ENCODE peak calls at places on chromosome 7, in ten cellular contexts. C is cardiac muscle cell, Z is kidney, O is right lobe of liver, H is GM23248, P is neural progenitor cell, T is body of pancreas, R is stomach, B is Peyer's patch, S is A549. E is an unnamed sample.

GRCh38 chr7:105760549-105761447 is 115.6 kb downstream of the ATXN7L1 start:
- DNase-seq in O (no peak), T (no peak), C (peak; percentile 35), P (no peak), B (no peak), S (no peak), Z (no peak), R (no peak), H (peak; percentile 58), E (no peak)

GRCh38 chr7:106604303-106604918 is 56.5 kb downstream of the CCDC71L start:
- DNase-seq in S (no peak), T (no peak), B (no peak), Z (no peak), R (no peak), P (no peak), O (no peak), C (no peak), H (no peak), E (no peak)

GRCh38 chr7:149823191-149823630 is 15.0 kb upstream of the ZNF862 start:
- DNase-seq in S (no peak), T (no peak), O (no peak), C (no peak), R (no peak), B (no peak), P (no peak), H (no peak), Z (peak; percentile 63), E (no peak)

GRCh38 chr7:48049850-48050249 is 14.5 kb downstream of the C7orf57 start:
- DNase-seq in O (no peak), P (no peak), R (no peak), H (no peak), B (no peak), Z (no peak), S (no peak), C (no peak), T (no peak), E (no peak)

GRCh38 chr7:82105463-82105862 is 335.6 kb upstream of the HGF start:
- DNase-seq in T (no peak), S (peak; percentile 75), Z (no peak), P (no peak), H (peak; percentile 86), C (peak; percentile 58), R (no peak), B (no peak), O (no peak), E (peak; percentile 27)

GRCh38 chr7:34309584-34309983 is 348.4 kb upstream of the NPSR1 start:
- DNase-seq in T (no peak), P (no peak), S (no peak), O (no peak), B (no peak), C (no peak), Z (peak; percentile 48), R (no peak), H (no peak), E (no peak)

GRCh38 chr7:113805976-113806375 is 112.8 kb downstream of the PPP1R3A start:
- DNase-seq in O (no peak), R (no peak), P (no peak), S (no peak), Z (no peak), H (no peak), B (no peak), T (no peak), C (no peak), E (no peak)

GRCh38 chr7:150800576-150801241 is at the start of gene TMEM176A:
- DNase-seq in Z (peak; percentile 87), R (no peak), T (peak; percentile 42), C (no peak), H (no peak), S (no peak), P (no peak), B (no peak), O (peak; percentile 82), E (no peak)

GRCh38 chr7:39252916-39253315 is 275.2 kb downstream of the POU6F2 start:
- DNase-seq in Z (no peak), S (no peak), R (no peak), T (no peak), C (peak; percentile 3), B (no peak), O (no peak), P (peak; percentile 60), H (peak; percentile 44), E (no peak)

DNA sequence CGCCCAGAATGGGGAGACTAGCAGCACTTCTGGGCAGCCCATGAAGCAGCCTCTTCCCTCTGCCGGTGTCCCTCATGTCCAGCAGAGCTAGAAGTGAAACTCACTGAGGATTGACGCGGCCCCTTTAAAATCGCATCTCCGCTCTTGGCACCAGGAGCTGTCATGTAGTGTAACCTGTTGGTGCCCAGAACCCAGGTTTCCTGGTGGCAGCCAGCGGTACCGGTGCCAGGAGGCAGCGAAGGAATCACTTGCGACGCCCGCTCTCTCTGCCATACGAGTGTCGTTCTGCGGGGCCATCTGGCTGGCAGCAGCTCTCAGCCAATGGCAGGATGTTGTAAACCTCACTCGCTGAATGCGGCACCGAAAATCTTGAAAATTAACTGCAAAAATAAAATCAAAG is 82.7 kb downstream of the CUX1 start:
- DNase-seq in P (no peak), R (no peak), S (no peak), B (no peak), Z (no peak), C (no peak), H (peak; percentile 70), T (no peak), O (no peak), E (no peak)
- H3K27ac ChIP-seq in P (no peak overlapping the region), R (no peak overlapping the region), S (no peak overlapping the region), B (no peak overlapping the region), Z (no peak overlapping the region), C (no peak overlapping the region), H (peak overlapping the region; percentile 24), T (no peak overlapping the region), O (no peak overlapping the region), E (no peak overlapping the region)

DNA sequence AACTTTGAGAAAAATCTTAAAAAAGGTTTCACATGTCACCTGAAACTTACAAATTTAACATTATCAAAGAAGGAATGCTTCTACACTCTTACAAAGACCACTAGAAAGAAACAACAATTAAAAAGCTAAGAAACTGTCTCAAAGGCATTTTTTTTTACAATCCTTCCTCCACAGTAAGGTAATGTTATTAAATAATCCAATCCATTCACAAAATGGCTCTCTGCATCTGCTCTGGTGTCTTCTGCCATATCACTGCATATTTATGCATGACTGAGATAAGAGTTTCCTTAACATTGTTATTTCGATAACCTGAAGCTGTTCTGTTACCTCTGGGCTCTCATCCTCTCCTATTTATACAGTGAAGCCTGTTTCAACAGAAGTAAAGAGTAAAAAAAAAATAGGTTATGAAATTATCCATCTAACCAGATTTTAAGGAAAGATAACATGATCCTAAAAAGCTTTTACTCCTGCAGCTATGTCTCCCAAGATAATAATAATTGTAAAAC is 8.5 kb downstream of the HNRNPA2B1 start:
- DNase-seq in T (no peak), B (no peak), S (no peak), P (no peak), O (no peak), R (no peak), Z (no peak), C (no peak), H (no peak), E (no peak)
- H3K4me3 ChIP-seq in T (no peak overlapping the region), B (no peak overlapping the region), S (no peak overlapping the region), P (no peak overlapping the region), O (no peak overlapping the region), R (no peak overlapping the region), Z (no peak overlapping the region), C (no peak overlapping the region), H (no peak overlapping the region), E (no peak overlapping the region)

GRCh38 chr7:157991351-157991750 is 596.3 kb downstream of the PTPRN2 start:
- DNase-seq in S (no peak), P (no peak), B (no peak), O (no peak), C (no peak), R (no peak), H (no peak), T (no peak), Z (peak; percentile 68), E (no peak)

GRCh38 chr7:157990878-157991250 is 596.8 kb downstream of the PTPRN2 start:
- DNase-seq in Z (peak; percentile 39), S (no peak), B (no peak), O (no peak), P (no peak), C (no peak), R (no peak), T (no peak), H (no peak), E (no peak)

GRCh38 chr7:157990226-157990877 is 597.3 kb downstream of the PTPRN2 start:
- DNase-seq in R (no peak), H (no peak), S (no peak), Z (peak; percentile 69), T (no peak), C (no peak), B (no peak), O (no peak), P (no peak), E (no peak)

GRCh38 chr7:157987906-157988305 is 599.7 kb downstream of the PTPRN2 start:
- DNase-seq in C (no peak), R (no peak), S (no peak), Z (peak; percentile 32), T (no peak), B (no peak), P (no peak), O (no peak), H (no peak), E (no peak)

DNA sequence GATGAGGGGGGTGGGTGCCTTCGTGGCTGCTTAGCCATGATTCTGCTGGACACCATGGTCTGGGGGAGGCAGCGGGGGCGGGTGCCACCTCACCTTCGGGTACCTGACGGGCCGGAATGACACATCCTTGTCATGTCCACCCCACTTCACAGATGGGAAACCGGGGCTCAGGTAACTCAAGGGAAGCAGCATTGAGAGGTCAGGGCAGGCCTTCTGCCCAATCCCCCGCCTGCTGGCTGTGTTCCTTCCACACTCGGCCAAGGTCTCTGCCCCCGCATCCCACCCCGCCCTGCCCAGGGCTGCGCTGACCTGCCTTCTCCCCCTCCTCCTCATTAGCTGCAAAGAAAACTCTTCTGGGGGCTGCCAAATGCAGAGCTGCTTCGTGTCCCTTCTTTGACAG is 598.0 kb downstream of the PTPRN2 start:
- DNase-seq in P (no peak), B (no peak), C (no peak), R (no peak), H (no peak), O (no peak), S (no peak), Z (peak; percentile 66), T (no peak), E (no peak)
- H3K9me3 ChIP-seq in P (no peaks in the 10 kb centered on the region), B (no peaks in the 10 kb centered on the region), C (no peaks in the 10 kb centered on the region), R (no peaks in the 10 kb centered on the region), H (no peaks in the 10 kb centered on the region), O (no peaks in the 10 kb centered on the region), S (no peaks in the 10 kb centered on the region), Z (no peaks in the 10 kb centered on the region), T (no peaks in the 10 kb centered on the region), E (no peaks in the 10 kb centered on the region)

DNA sequence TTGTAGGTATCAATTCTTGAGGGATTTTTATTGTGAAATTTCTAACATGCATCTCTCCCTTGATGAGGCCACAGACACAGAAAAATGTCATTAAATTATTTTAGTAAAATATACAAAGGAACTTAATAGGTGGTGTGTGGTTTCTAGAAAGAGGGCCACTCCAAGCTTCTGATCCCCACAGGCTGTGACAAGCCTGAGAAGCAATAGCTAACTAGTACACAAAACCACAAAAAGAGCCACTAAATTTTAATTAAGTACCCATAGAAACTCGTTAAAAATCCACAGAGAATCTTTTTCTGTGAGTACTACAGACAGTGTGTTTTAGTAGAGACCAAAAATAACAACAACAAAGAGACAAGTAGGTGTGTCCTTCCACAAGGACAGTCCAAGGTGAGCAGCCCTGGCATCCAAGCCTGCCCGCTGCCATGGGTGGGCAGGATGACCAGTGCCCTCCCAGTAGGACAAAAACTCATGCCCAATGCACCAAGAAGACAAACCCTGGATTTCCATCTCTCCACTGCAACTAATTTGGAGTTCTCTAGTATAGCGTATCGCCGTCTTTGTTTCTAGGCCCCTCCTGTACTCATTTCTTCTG is 81.0 kb downstream of the RNF216 start:
- DNase-seq in P (no peak), T (no peak), R (no peak), S (no peak), O (no peak), C (no peak), Z (no peak), B (no peak), H (no peak), E (no peak)
- H3K27ac ChIP-seq in P (no peak overlapping the region), T (no peak overlapping the region), R (no peak overlapping the region), S (no peak overlapping the region), O (no peak overlapping the region), C (peak overlapping the region; percentile 100), Z (peak overlapping the region; percentile 59), B (peak overlapping the region; percentile 35), H (no peak overlapping the region), E (no peak overlapping the region)